ENCODE peak calls at places on chromosomes 2 and 18, in five cellular contexts. H, L, K, G and V are unnamed samples.

GRCh38 chr2:73915437-73915993 is 11.2 kb upstream of the DGUOK start:
- DNase-seq in G (no peak), H (no peak), K (peak), L (no peak), V (no peak)

GRCh38 chr2:36511858-36512630 is 85.9 kb downstream of the FEZ2 start:
- DNase-seq in G (no peak), L (no peak), H (peak), K (no peak), V (no peak)

GRCh38 chr18:46324556-46324955 is 220.4 kb downstream of the HAUS1 start:
- DNase-seq in L (peak), G (no peak), H (peak), K (no peak), V (no peak)

GRCh38 chr2:222025891-222026271 is 272.9 kb downstream of the PAX3 start:
- DNase-seq in G (no peak), L (no peak), K (no peak), H (no peak), V (no peak)

GRCh38 chr2:43224571-43225092 is 1.8 kb downstream of the ZFP36L2 start:
- DNase-seq in G (peak), K (peak), H (peak), L (peak), V (peak)

GRCh38 chr2:224038049-224038829 is 847 bp downstream of the SERPINE2 start:
- DNase-seq in K (no peak), H (peak), L (peak), G (peak), V (peak)

GRCh38 chr2:224085246-224085645 is 46.2 kb upstream of the SERPINE2 start:
- DNase-seq in G (no peak), L (no peak), H (no peak), K (no peak), V (no peak)

GRCh38 chr2:160432633-160433032 is 61.0 kb downstream of the RBMS1 start:
- DNase-seq in L (no peak), H (no peak), G (no peak), K (no peak), V (no peak)

GRCh38 chr2:10002087-10002486 is 41.3 kb upstream of the KLF11 start:
- DNase-seq in K (no peak), H (no peak), L (no peak), G (no peak), V (no peak)

DNA sequence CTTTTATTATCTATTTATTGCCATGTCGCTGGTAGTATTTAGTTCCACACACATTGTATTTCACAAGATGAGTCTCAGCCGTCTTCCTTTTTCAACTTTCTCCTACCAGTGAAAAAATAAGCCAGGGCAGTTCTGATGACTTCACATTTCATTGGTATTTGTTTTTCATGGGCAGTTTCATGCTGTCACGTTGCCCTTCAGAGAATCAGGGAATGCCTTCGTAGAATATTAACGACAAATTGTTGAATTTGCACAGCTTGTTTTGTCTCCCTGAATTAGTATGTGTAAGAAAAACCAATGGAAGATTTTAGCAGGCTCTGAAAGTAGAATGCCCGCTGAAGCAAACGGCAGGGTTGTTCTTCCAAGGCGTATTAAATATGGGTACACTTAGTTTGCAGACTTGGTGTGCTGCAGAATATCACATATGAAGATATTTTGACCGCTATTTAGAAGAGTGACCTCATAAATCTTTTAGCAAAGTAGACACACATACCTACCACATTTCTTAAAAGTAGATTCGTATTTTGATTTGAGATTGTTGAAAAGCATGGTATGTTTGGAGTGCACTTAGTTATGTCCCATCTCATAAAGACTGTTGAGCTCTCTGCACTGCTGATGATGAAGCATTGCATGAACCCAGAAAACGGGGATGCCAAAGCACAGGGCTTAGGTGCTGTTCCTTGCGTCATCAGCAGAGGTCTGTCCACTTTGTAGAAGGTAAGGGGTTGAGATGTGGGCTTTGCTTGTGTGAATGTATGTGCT is 2.9 kb downstream of the NEDD4L start:
- DNase-seq in H (peak), K (no peak), G (no peak), L (no peak), V (no peak)
- TF ChIP-seq CTCF in H (peak), K (no peak), G (peak), L (no peak), V (no peak)

DNA sequence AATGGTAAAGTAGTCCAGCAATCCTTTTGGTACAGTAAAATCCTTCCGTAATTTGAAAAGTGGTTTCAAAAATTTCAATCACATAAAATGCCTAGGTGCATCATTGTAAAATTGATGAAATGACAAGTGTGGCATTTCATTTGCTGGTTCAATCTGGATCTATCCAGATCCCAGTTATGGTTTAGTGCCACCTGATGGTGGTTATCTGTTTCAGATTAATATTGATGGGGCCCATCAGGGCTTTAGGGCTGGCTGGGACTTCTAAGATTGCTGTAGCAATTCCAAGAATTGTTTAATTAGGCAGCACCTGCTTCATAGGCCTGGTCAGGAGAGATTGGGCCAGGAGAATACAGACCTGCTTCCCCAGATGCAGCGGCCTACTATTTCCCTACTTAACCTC is 55.5 kb upstream of the PIK3C3 start:
- DNase-seq in G (no peak), K (no peak), L (no peak), H (no peak), V (no peak)
- TF ChIP-seq CTCF in G (no peak), K (no peak), L (no peak), H (no peak), V (no peak)

DNA sequence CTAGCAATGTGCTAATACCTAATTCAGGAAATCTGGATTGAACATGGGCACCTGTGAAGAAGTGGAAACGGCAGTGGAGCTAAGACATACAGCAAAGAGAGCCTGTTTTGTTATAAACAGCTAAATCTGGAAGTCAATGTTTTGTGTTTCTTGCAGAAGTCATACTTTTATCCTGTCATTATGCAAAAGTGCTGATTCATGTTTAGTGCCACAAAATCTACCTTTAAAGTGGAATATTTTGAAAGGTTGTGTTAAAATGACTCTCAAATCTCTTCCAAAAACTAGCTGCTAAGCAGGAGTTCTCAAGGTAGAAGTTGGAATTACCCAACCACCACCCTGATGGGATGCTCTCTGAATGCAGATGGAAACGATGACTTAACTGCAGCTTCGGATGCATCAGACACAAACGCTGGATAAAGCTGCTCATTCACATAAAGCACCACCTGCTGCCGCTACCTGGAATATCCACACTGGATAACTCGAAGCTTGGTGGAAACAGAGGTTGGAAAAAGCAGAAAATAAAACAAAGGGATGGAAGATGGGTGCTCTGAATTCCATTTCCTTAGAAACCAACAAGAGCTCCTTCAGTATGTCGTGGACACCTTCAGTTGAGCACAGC is 132.6 kb upstream of the ZNF236 start:
- DNase-seq in G (no peak), L (no peak), H (no peak), K (peak), V (no peak)
- TF ChIP-seq CTCF in G (peak), L (no peak), H (no peak), K (no peak), V (no peak)

GRCh38 chr2:20092226-20092900 is 40.9 kb upstream of the LAPTM4A start:
- DNase-seq in H (no peak), L (no peak), G (no peak), K (no peak), V (no peak)
- TF ChIP-seq CTCF in H (no peak), L (no peak), G (no peak), K (no peak), V (no peak)

DNA sequence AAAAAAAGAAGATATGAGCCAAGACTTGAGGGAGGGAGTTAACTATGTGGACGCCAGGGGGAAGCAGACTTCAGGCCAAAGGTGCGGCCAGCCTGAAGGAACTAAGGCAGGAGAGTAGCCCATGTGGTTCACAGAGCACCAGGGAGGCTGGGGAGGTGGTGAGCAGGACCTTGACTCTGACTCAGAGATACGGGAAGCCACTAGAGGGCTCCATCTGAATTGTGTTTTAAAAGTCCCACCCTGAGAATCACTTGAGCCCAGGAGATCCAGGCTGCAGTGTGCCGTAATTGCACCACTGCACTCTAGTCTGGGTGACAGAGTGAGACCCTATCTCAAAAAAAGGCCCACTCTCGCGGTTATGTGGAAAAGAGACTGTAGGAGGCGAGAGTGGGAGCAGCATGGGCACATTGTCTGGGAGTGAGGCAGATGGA is 12.3 kb downstream of the CEP192 start:
- DNase-seq in L (peak), H (peak), G (peak), K (no peak), V (peak)
- TF ChIP-seq CTCF in L (peak), H (peak), G (peak), K (no peak), V (peak)

DNA sequence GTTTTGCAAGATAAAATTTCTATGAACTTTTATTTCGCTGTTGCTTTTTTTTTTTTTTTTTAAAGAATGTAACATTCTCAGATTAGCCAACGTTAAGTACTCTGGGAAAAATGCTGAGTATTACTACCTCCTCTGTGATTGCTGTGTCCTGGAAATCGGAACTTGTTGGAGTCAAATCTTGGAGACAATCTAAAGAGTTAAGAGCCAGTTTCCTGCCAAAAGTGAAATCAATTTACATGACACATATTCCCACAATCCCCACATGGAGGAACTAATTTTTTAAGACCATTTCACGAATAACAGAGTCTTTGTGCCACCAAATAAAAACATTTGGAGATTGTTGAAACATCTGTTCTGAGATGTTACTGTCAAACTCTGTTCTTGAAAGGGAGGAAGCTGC is 127.8 kb downstream of the MEP1B start:
- DNase-seq in G (no peak), K (no peak), H (no peak), L (no peak), V (no peak)
- TF ChIP-seq CTCF in G (no peak), K (no peak), H (no peak), L (no peak), V (no peak)